ENCODE peak calls at places on chromosomes 2 and 18, in eight cellular contexts. N is endothelial cell; I is sciatic nerve; S is activated CD8-positive, alpha-beta memory T cell treated with anti-CD3 and anti-CD28 coated beads for 48 hours; V is skeletal muscle cell; J is left cardiac atrium; A is fibroblast of lung; U is BE2C. B is an unnamed sample.

GRCh38 chr2:71552861-71553301 is 99.5 kb downstream of the DYSF start:
- DNase-seq in V (no peak), U (no peak), J (peak), I (no peak), N (no peak), A (no peak), S (no peak), B (no peak)

GRCh38 chr2:170514140-170514539 is 201.0 kb upstream of the SP5 start:
- DNase-seq in V (no peak), I (no peak), U (no peak), A (no peak), S (no peak), N (no peak), J (no peak), B (no peak)

GRCh38 chr18:8011906-8012305 is 444.8 kb downstream of the PTPRM start:
- DNase-seq in S (no peak), N (no peak), I (no peak), J (no peak), U (no peak), V (no peak), A (no peak), B (no peak)

GRCh38 chr18:48765053-48765452 is 185.7 kb downstream of the SMAD7 start:
- DNase-seq in I (no peak), N (no peak), S (no peak), U (no peak), J (no peak), V (no peak), A (no peak), B (no peak)

GRCh38 chr18:62771494-62771893 is 56.2 kb downstream of the PHLPP1 start:
- DNase-seq in A (no peak), N (no peak), S (no peak), J (no peak), V (no peak), I (no peak), U (no peak), B (no peak)

GRCh38 chr18:48949051-48949605 is 1.6 kb downstream of the SMAD7 start:
- DNase-seq in N (no peak), I (peak), U (no peak), J (peak), S (no peak), A (no peak), V (no peak), B (no peak)

GRCh38 chr2:157606534-157606933 is 22.1 kb downstream of the ACVR1C start:
- DNase-seq in J (no peak), V (no peak), N (no peak), S (no peak), A (no peak), I (no peak), U (no peak), B (no peak)

GRCh38 chr2:144912206-144912605 is 392.3 kb upstream of the ZEB2 start:
- DNase-seq in I (no peak), J (no peak), N (no peak), U (no peak), V (no peak), A (no peak), S (no peak), B (no peak)

GRCh38 chr2:178455947-178456346 is 4.8 kb downstream of the PJVK start:
- DNase-seq in S (no peak), N (no peak), J (no peak), V (no peak), U (no peak), I (no peak), A (no peak), B (no peak)

GRCh38 chr2:159902722-159903121 is 104.7 kb upstream of the CD302 start:
- DNase-seq in I (no peak), A (no peak), N (no peak), V (no peak), S (no peak), J (no peak), U (no peak), B (no peak)

GRCh38 chr2:115691409-115691808 is 1249.0 kb downstream of the DPP10 start:
- DNase-seq in V (no peak), I (no peak), N (no peak), J (no peak), U (no peak), A (no peak), S (no peak), B (no peak)

GRCh38 chr18:64244571-64244970 is 95.7 kb upstream of the LINC00305 start:
- DNase-seq in U (peak), V (no peak), S (no peak), A (no peak), I (no peak), N (peak), J (no peak), B (no peak)

GRCh38 chr2:64943387-64944150 is 45.6 kb upstream of the SLC1A4 start:
- DNase-seq in U (no peak), J (peak), I (peak), S (no peak), N (no peak), V (no peak), A (peak), B (no peak)

GRCh38 chr2:72579595-72580180 is 246.1 kb downstream of the EXOC6B start:
- DNase-seq in N (no peak), A (peak), S (no peak), J (no peak), V (no peak), U (no peak), I (no peak), B (peak)

GRCh38 chr18:39591647-39592046 is 2026.0 kb upstream of the CELF4 start:
- DNase-seq in S (no peak), V (no peak), A (no peak), N (no peak), U (no peak), J (no peak), I (no peak), B (no peak)

GRCh38 chr2:144670080-144670479 is 150.2 kb upstream of the ZEB2 start:
- DNase-seq in V (no peak), N (no peak), U (no peak), I (no peak), A (no peak), J (no peak), S (no peak), B (no peak)

GRCh38 chr2:223043164-223043941 is 8.6 kb upstream of the KCNE4 start:
- DNase-seq in V (no peak), S (no peak), N (no peak), U (no peak), J (no peak), A (no peak), I (no peak), B (no peak)

GRCh38 chr2:182247831-182248230 is 179.0 kb downstream of the PDE1A start:
- DNase-seq in A (no peak), N (no peak), U (no peak), V (no peak), I (no peak), J (no peak), S (no peak), B (no peak)

GRCh38 chr2:218005028-218005427 is 2.2 kb upstream of the TNS1 start:
- DNase-seq in A (no peak), J (no peak), U (no peak), I (no peak), N (no peak), V (no peak), S (no peak), B (no peak)

GRCh38 chr2:222301296-222301997 is 2.6 kb upstream of the PAX3 start:
- DNase-seq in U (no peak), I (no peak), J (no peak), N (no peak), A (no peak), S (no peak), V (no peak), B (no peak)

GRCh38 chr2:54158311-54158710 is 42.9 kb downstream of the ACYP2 start:
- DNase-seq in S (no peak), J (no peak), U (no peak), I (no peak), A (no peak), V (no peak), N (no peak), B (no peak)